ENCODE peak calls at places on chromosomes 16 and 17, in nine cellular contexts. X, J, H, A, Z, Q, D, S and G are unnamed samples. For H3K36me3, the result is how much of the 10 kb centered on the place peaks cover.

GRCh38 chr16:19567560-19567959 is 12.1 kb downstream of the VPS35L start:
- DNase-seq in X (no peak), J (no peak), H (no peak), A (no peak), Z (no peak), Q (no peak), D (no peak), S (no peak), G (no peak)

GRCh38 chr16:70457446-70457845 is 3.1 kb downstream of the FCSK start:
- DNase-seq in X (no peak), J (no peak), H (no peak), A (no peak), Z (no peak), Q (no peak), D (no peak), S (no peak), G (no peak)

GRCh38 chr17:30161601-30162000 is 45.0 kb downstream of the NSRP1 start:
- DNase-seq in X (no peak), J (no peak), H (no peak), A (no peak), Z (no peak), Q (no peak), D (no peak), S (no peak), G (no peak)

GRCh38 chr17:33778505-33779398 is 476.3 kb upstream of the CCL2 start:
- DNase-seq in X (peak), J (peak), H (peak), A (peak), Z (peak), Q (peak), D (peak), S (no peak), G (peak)

GRCh38 chr16:67718668-67719047 is 458 bp downstream of the GFOD2 start:
- DNase-seq in X (peak), J (no peak), H (no peak), A (no peak), Z (no peak), Q (no peak), D (no peak), S (no peak), G (peak)

GRCh38 chr17:57634713-57635465 is 110.2 kb downstream of the CCDC182 start:
- DNase-seq in X (no peak), J (no peak), H (no peak), A (no peak), Z (no peak), Q (no peak), D (peak), S (no peak), G (no peak)

GRCh38 chr16:6382787-6383515 is 949.7 kb upstream of the RBFOX1 start:
- DNase-seq in X (no peak), J (no peak), H (no peak), A (no peak), Z (no peak), Q (no peak), D (no peak), S (no peak), G (no peak)

GRCh38 chr16:1538804-1539520 is 5.5 kb downstream of the TMEM204 start:
- DNase-seq in X (no peak), J (peak), H (no peak), A (no peak), Z (no peak), Q (peak), D (no peak), S (no peak), G (no peak)

GRCh38 chr17:73191443-73192218 is 1.2 kb upstream of the COG1 start:
- DNase-seq in X (peak), J (peak), H (peak), A (peak), Z (peak), Q (peak), D (peak), S (no peak), G (peak)

GRCh38 chr16:89020925-89021595 is 44.1 kb upstream of the CBFA2T3 start:
- DNase-seq in X (no peak), J (no peak), H (peak), A (no peak), Z (no peak), Q (no peak), D (no peak), S (no peak), G (no peak)

GRCh38 chr16:78098087-78098486 is 1.4 kb upstream of the WWOX start:
- DNase-seq in X (no peak), J (no peak), H (no peak), A (no peak), Z (no peak), Q (no peak), D (no peak), S (no peak), G (no peak)

GRCh38 chr16:12661656-12662172 is 142.0 kb downstream of the CPPED1 start:
- DNase-seq in X (peak), J (peak), H (no peak), A (no peak), Z (no peak), Q (peak), D (peak), S (no peak), G (no peak)

GRCh38 chr17:31269178-31269577 is 27.9 kb downstream of the OMG start:
- DNase-seq in X (no peak), J (no peak), H (no peak), A (no peak), Z (no peak), Q (no peak), D (no peak), S (no peak), G (no peak)
- H3K27ac ChIP-seq in X (no peak), J (no peak), H (no peak), A (no peak), Z (no peak), Q (peak), D (peak), S (no peak), G (no peak)

DNA sequence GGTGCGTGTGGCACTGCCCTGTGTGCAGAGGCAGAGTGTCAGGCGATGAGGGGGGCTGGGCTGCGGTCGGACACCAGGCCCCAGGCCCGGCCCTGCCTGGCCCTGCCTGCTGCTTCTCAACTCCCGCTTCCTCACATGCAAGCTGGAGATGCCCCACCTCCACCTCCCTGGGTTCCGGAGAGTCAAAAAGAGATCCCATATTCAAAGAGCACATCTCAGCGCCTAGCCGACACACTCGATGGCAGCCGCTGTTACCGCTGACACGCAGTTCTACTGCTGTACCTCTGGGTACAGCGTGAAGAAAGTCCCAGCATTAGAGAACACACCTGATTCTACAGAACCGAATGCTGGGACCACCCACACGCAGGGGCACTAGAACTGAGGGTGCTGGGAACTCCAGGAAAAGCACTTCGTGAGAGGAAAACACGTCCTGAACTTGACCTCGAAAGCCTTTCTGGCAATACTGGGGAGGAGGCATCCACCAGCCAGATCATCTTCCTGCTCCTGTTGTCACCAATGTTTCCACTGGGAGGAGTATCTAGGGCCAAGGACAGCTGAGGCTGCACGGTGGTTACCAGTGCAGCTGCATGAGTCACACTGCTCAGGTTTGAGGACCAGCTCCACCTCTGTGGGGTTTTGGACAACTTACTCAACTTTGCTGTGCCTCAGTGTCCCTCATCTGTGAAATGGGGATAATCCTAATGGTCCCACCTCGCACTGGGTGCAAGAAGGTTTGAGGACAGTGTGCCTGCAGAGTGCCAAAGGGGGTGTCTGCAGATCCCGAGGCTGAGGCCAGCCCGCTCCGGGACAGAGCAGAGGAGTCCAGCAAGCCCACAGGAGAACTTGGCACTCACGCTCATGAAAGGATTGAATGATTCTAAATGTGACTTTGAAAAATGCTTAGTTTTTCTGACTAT is 100.4 kb upstream of the DNAH17 start:
- DNase-seq in X (no peak), J (no peak), H (no peak), A (no peak), Z (no peak), Q (no peak), D (no peak), S (no peak), G (no peak)
- H3K36me3 ChIP-seq in X (under half), J (half or more), H (under half), A (half or more), Z (under half), Q (under half), D (under half), S (half or more), G (half or more)

GRCh38 chr17:31373150-31374082 is 18.1 kb upstream of the RAB11FIP4 start:
- DNase-seq in X (no peak), J (no peak), H (no peak), A (peak), Z (no peak), Q (peak), D (peak), S (no peak), G (peak)

GRCh38 chr17:31378638-31379037 is 12.8 kb upstream of the RAB11FIP4 start:
- DNase-seq in X (no peak), J (no peak), H (no peak), A (no peak), Z (no peak), Q (peak), D (no peak), S (no peak), G (no peak)

GRCh38 chr17:31374083-31374447 is 17.4 kb upstream of the RAB11FIP4 start:
- DNase-seq in X (no peak), J (no peak), H (no peak), A (no peak), Z (no peak), Q (no peak), D (no peak), S (no peak), G (no peak)

GRCh38 chr17:31371511-31372097 is 19.9 kb upstream of the RAB11FIP4 start:
- DNase-seq in X (no peak), J (no peak), H (no peak), A (no peak), Z (no peak), Q (no peak), D (peak), S (no peak), G (no peak)

DNA sequence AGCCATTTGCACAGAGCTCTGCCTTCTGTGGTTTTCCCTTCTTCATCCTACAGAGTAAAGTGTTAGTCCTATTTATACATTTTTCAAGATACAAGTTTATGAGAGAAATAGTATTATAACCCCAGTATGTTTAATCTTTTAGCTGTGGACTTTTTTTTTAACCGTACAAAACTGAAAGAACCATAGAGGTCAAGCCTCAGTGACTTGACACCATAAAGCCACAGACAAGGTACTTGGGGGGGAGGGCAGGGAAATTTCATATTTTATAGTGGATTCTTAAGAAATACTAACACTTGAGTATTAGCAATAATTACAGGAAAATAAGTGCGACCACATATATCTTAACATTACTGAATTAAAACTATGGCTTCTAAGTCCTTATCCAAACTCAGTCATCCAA is 17.0 kb upstream of the RAB11FIP4 start:
- DNase-seq in X (no peak), J (no peak), H (no peak), A (no peak), Z (no peak), Q (no peak), D (no peak), S (no peak), G (no peak)
- H3K27ac ChIP-seq in X (no peak), J (no peak), H (no peak), A (no peak), Z (no peak), Q (no peak), D (no peak), S (no peak), G (no peak)

GRCh38 chr16:29990033-29990432 is 5.4 kb downstream of the HIRIP3 start:
- DNase-seq in X (peak), J (no peak), H (no peak), A (no peak), Z (no peak), Q (no peak), D (no peak), S (no peak), G (no peak)
- H3K36me3 ChIP-seq in X (under half), J (half or more), H (under half), A (under half), Z (under half), Q (under half), D (under half), S (half or more), G (under half)

DNA sequence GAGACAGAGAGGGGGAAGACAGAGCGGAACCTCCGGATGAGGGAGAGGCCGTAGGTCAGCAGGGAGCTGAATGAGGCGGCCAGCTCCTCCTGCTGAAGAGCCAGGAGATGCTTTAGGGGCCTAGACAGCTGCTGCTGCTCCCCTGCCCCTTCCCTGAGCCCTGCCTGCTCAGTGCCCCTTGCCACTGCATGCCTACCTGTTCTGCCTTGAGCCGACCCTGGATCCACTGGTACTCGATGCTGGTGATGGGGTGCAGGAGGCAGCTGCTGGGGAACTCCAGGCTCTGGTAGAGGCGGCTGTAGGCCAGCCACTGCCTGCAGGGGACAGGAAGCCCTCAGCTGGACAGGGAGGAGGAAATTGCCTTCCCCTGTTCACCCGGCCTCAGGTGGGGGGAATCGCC is 7.6 kb downstream of the UNC13D start:
- DNase-seq in X (no peak), J (no peak), H (no peak), A (no peak), Z (no peak), Q (no peak), D (no peak), S (no peak), G (no peak)
- H3K27ac ChIP-seq in X (no peak), J (no peak), H (no peak), A (peak), Z (no peak), Q (no peak), D (no peak), S (no peak), G (no peak)

GRCh38 chr16:85916141-85916890 is 17.4 kb downstream of the IRF8 start:
- DNase-seq in X (peak), J (no peak), H (no peak), A (no peak), Z (peak), Q (no peak), D (peak), S (no peak), G (no peak)
- H3K36me3 ChIP-seq in X (under half), J (under half), H (under half), A (under half), Z (under half), Q (under half), D (under half), S (under half), G (under half)

GRCh38 chr17:16037636-16038035 is 38.0 kb downstream of the TTC19 start:
- DNase-seq in X (no peak), J (no peak), H (no peak), A (no peak), Z (no peak), Q (no peak), D (peak), S (no peak), G (no peak)
- H3K27ac ChIP-seq in X (no peak), J (no peak), H (no peak), A (no peak), Z (no peak), Q (no peak), D (no peak), S (no peak), G (no peak)

GRCh38 chr17:27595208-27595607 is 35.8 kb upstream of the LGALS9 start:
- DNase-seq in X (no peak), J (no peak), H (peak), A (no peak), Z (no peak), Q (no peak), D (no peak), S (no peak), G (no peak)
- H3K36me3 ChIP-seq in X (under half), J (under half), H (under half), A (under half), Z (under half), Q (under half), D (under half), S (under half), G (under half)

DNA sequence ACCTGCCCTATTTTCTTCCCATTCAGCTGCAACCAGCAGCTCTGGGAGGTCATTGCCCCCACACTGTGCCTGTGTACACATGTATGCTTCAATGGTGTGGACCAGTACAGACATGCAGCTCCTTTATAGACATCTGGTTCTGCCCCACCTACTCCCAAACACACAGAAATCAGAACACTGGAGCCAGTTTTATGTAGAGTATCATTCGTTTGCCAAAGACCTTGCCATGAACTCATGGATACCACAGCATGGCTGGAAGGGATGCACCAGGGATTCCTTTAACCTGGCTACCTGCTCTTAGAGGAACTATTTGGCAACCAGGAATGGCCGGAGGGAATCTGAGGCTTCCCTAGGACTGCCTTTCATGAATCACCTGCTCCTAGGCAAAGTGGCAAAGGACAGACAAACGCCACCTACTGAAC is 60.4 kb downstream of the ZFHX3 start:
- DNase-seq in X (no peak), J (no peak), H (no peak), A (no peak), Z (no peak), Q (no peak), D (no peak), S (no peak), G (no peak)
- H3K27ac ChIP-seq in X (no peak), J (no peak), H (no peak), A (no peak), Z (no peak), Q (no peak), D (no peak), S (no peak), G (no peak)